ENCODE peak calls at places on chromosomes 6 and 20, in four cellular contexts. O is tibial nerve, J is RWPE2, M is right cardiac atrium. X is an unnamed sample. For H3K4me1, the result is how much of the 10 kb centered on the place peaks cover.

GRCh38 chr6:169906004-169906740 is 154.8 kb downstream of the ERMARD start:
- DNase-seq in J (no peak), M (no peak), O (no peak), X (no peak)

GRCh38 chr6:70388814-70389213 is 24.5 kb upstream of the FAM135A start:
- DNase-seq in J (no peak), M (no peak), O (no peak), X (no peak)

GRCh38 chr6:46893648-46894047 is 28.1 kb downstream of the ADGRF5 start:
- DNase-seq in M (no peak), J (no peak), O (no peak), X (no peak)

GRCh38 chr6:122669868-122670267 is 59.7 kb downstream of the PKIB start:
- DNase-seq in M (no peak), J (no peak), O (no peak), X (no peak)

GRCh38 chr6:105790635-105791034 is 295.5 kb upstream of the PRDM1 start:
- DNase-seq in O (no peak), J (no peak), M (no peak), X (no peak)

GRCh38 chr6:169961772-169962561 is 210.5 kb downstream of the ERMARD start:
- DNase-seq in J (no peak), M (peak), O (no peak), X (no peak)

GRCh38 chr20:1964659-1965405 is 29.0 kb downstream of the PDYN start:
- DNase-seq in O (no peak), M (no peak), J (no peak), X (no peak)

GRCh38 chr6:36033935-36034334 is 6.3 kb downstream of the MAPK14 start:
- DNase-seq in O (no peak), M (no peak), J (no peak), X (no peak)

GRCh38 chr6:111450087-111450486 is 32.9 kb downstream of the REV3L start:
- DNase-seq in M (peak), O (no peak), J (no peak), X (no peak)

GRCh38 chr6:37088897-37089296 is 81.1 kb upstream of the PIM1 start:
- DNase-seq in O (no peak), J (no peak), M (no peak), X (no peak)

GRCh38 chr6:37078814-37079213 is 73.4 kb downstream of the FGD2 start:
- DNase-seq in O (no peak), M (no peak), J (no peak), X (no peak)

GRCh38 chr6:37082390-37082789 is 76.9 kb downstream of the FGD2 start:
- DNase-seq in M (no peak), O (no peak), J (no peak), X (no peak)

GRCh38 chr6:37081042-37081607 is 75.7 kb downstream of the FGD2 start:
- DNase-seq in O (no peak), J (no peak), M (no peak), X (no peak)

GRCh38 chr6:37083243-37084138 is 78.0 kb downstream of the FGD2 start:
- DNase-seq in M (peak), J (no peak), O (peak), X (peak)
- H3K4me3 ChIP-seq in M (no peak), J (no peak), O (no peak), X (no peak)

GRCh38 chr6:15434263-15434662 is 188.4 kb downstream of the JARID2 start:
- DNase-seq in O (no peak), J (no peak), M (no peak), X (no peak)
- H3K4me1 ChIP-seq in O (under half), J (under half), M (under half), X (under half)

DNA sequence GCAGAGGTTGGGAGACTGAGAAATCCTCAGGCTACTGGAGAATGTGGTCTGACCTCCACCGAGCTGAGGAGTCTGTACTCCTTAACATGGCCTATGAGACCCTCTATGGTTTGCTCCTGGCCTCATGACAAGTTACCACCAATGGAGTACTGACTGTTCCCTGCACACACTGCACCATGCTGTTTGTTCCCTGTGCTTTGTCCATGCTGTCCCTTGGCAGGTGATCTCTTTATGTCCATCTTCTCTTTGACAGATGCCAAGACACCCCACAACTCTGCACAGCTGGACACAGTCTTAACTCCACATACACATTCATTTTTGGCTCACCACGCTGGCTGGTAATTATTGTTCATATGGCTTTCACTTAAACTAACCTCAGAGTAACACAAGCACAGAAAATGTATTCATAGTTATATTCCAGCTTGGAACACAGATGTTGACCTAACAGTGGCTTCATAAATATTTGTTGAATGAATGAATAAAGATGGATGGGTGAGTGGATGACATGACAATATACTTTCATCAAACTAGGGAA is 258.0 kb downstream of the ATXN1 start:
- DNase-seq in O (no peak), J (no peak), M (no peak), X (no peak)
- H3K4me3 ChIP-seq in O (no peak), J (no peak), M (no peak), X (no peak)

GRCh38 chr20:62653373-62653772 is 11.1 kb downstream of the SLCO4A1 start:
- DNase-seq in O (no peak), J (no peak), M (no peak), X (no peak)
- H3K4me1 ChIP-seq in O (under half), J (under half), M (under half), X (under half)

GRCh38 chr6:40586369-40586768 is 795 bp downstream of the LRFN2 start:
- DNase-seq in J (no peak), M (no peak), O (no peak), X (peak)

GRCh38 chr6:40587240-40588069 is at the start of gene LRFN2:
- DNase-seq in M (peak), J (peak), O (peak), X (peak)

GRCh38 chr6:40588070-40588384 is 863 bp upstream of the LRFN2 start:
- DNase-seq in O (no peak), M (no peak), J (no peak), X (no peak)

GRCh38 chr6:40585661-40586269 is 1.4 kb downstream of the LRFN2 start:
- DNase-seq in J (no peak), M (no peak), O (no peak), X (peak)

GRCh38 chr6:40586800-40587201 is 363 bp downstream of the LRFN2 start:
- DNase-seq in M (no peak), J (no peak), O (no peak), X (peak)
- H3K4me3 ChIP-seq in M (peak), J (no peak), O (peak), X (peak)

GRCh38 chr6:132973556-132973993 is 159.2 kb downstream of the RPS12 start:
- DNase-seq in O (no peak), J (no peak), M (no peak), X (peak)
- H3K4me1 ChIP-seq in O (under half), J (under half), M (under half), X (under half)

GRCh38 chr20:8476023-8476422 is 344.0 kb downstream of the PLCB1 start:
- DNase-seq in J (no peak), M (no peak), O (no peak), X (no peak)
- H3K4me3 ChIP-seq in J (no peak), M (no peak), O (no peak), X (no peak)